ENCODE peak calls at places on chromosomes 12 and 14, in seven cellular contexts. K, H, V, P, F, R and M are unnamed samples.
A peak's percentile ranks its signal among the peaks of the same experiment; 100 is the strongest.

GRCh38 chr12:102638777-102639176 is 158.4 kb upstream of the IGF1 start:
- DNase-seq in F (no peak), R (no peak), H (no peak), V (no peak), K (peak; percentile 1), P (no peak), M (no peak)

GRCh38 chr12:101992091-101992490 is 69.7 kb downstream of the WASHC3 start:
- DNase-seq in K (no peak), P (no peak), F (no peak), R (no peak), V (no peak), H (no peak), M (no peak)

GRCh38 chr12:105427883-105428282 is 97.4 kb downstream of the C12orf75 start:
- DNase-seq in K (peak; percentile 34), F (no peak), H (no peak), V (no peak), P (no peak), R (no peak), M (no peak)

GRCh38 chr12:7666595-7666994 is 887 bp upstream of the APOBEC1 start:
- DNase-seq in R (no peak), V (no peak), H (no peak), K (no peak), F (no peak), P (no peak), M (no peak)

GRCh38 chr12:109830267-109830666 is 2.9 kb downstream of the TRPV4 start:
- DNase-seq in H (no peak), P (no peak), F (no peak), K (no peak), V (no peak), R (no peak), M (no peak)

GRCh38 chr14:72616294-72616693 is 277.6 kb downstream of the DPF3 start:
- DNase-seq in K (peak; percentile 58), F (no peak), R (no peak), P (no peak), H (no peak), V (no peak), M (no peak)

GRCh38 chr12:115752913-115753726 is 524.4 kb downstream of the MED13L start:
- DNase-seq in R (peak; percentile 14), F (peak; percentile 71), P (no peak), V (no peak), H (peak; percentile 33), K (peak; percentile 74), M (peak; percentile 7)

GRCh38 chr14:63492391-63492790 is 50.8 kb downstream of the PPP2R5E start:
- DNase-seq in P (no peak), F (no peak), V (no peak), R (no peak), K (peak; percentile 48), H (no peak), M (no peak)

GRCh38 chr12:45669762-45670161 is 59.7 kb upstream of the ARID2 start:
- DNase-seq in V (no peak), R (no peak), F (no peak), K (no peak), P (no peak), H (no peak), M (no peak)

GRCh38 chr14:95597784-95598204 is 62.9 kb downstream of the GLRX5 start:
- DNase-seq in F (peak; percentile 66), R (no peak), P (no peak), V (no peak), K (no peak), H (no peak), M (no peak)

GRCh38 chr12:30806989-30807694 is 52.4 kb upstream of the CAPRIN2 start:
- DNase-seq in K (peak; percentile 85), R (no peak), V (no peak), H (peak; percentile 41), P (no peak), F (peak; percentile 88), M (peak; percentile 45)

GRCh38 chr12:132716356-132716755 is 5.7 kb downstream of the PGAM5 start:
- DNase-seq in R (no peak), H (no peak), P (no peak), K (no peak), F (no peak), V (no peak), M (no peak)

GRCh38 chr12:70748809-70749208 is 111.6 kb upstream of the PTPRB start:
- DNase-seq in H (no peak), V (no peak), F (no peak), K (no peak), P (no peak), R (no peak), M (no peak)

GRCh38 chr12:124654666-124655316 is 87.4 kb upstream of the NCOR2 start:
- DNase-seq in H (peak; percentile 57), V (no peak), R (no peak), P (peak; percentile 71), F (peak; percentile 73), K (no peak), M (no peak)